ENCODE peak calls at places on chromosome 3, in six cellular contexts. K is heart right ventricle, E is activated B cell treated with CpG ODN at 0.5 μM for 24 hours, U is foreskin fibroblast, T is NB4, V is left ventricle myocardium inferior. Y is an unnamed sample.

GRCh38 chr3:192727032-192727847 is at the start of gene FGF12:
- DNase-seq in K (peak), U (no peak), V (peak), T (no peak), E (no peak), Y (peak)

GRCh38 chr3:117526485-117527079 is 817.0 kb downstream of the TUSC7 start:
- DNase-seq in E (no peak), V (no peak), U (peak), T (peak), K (no peak), Y (peak)

GRCh38 chr3:196624008-196624790 is 15.3 kb upstream of the NRROS start:
- DNase-seq in U (no peak), E (no peak), K (peak), T (peak), V (no peak), Y (no peak)

GRCh38 chr3:101824691-101825090 is 24.6 kb upstream of the NFKBIZ start:
- DNase-seq in K (no peak), T (no peak), U (peak), V (no peak), E (no peak), Y (no peak)

GRCh38 chr3:56998081-56998529 is 62.4 kb upstream of the SPATA12 start:
- DNase-seq in E (no peak), U (no peak), K (no peak), V (no peak), T (no peak), Y (no peak)

GRCh38 chr3:45644063-45644462 is 45.1 kb upstream of the SACM1L start:
- DNase-seq in V (no peak), T (no peak), E (no peak), K (no peak), U (peak), Y (no peak)

GRCh38 chr3:38595393-38595792 is 54.1 kb downstream of the SCN5A start:
- DNase-seq in E (no peak), T (no peak), U (no peak), V (no peak), K (no peak), Y (no peak)

GRCh38 chr3:10580426-10580825 is 75.0 kb upstream of the ATP2B2 start:
- DNase-seq in V (no peak), K (no peak), U (no peak), E (no peak), T (no peak), Y (no peak)

GRCh38 chr3:55203006-55203405 is 275.1 kb upstream of the LRTM1 start:
- DNase-seq in E (no peak), V (no peak), K (no peak), T (no peak), U (no peak), Y (no peak)

GRCh38 chr3:58536501-58537411 is at the start of gene ACOX2:
- DNase-seq in U (peak), T (peak), K (peak), V (peak), E (no peak), Y (no peak)

GRCh38 chr3:149390772-149391212 is 13.3 kb upstream of the TM4SF1 start:
- DNase-seq in V (no peak), K (no peak), E (no peak), T (no peak), U (peak), Y (no peak)

GRCh38 chr3:72429589-72430362 is 418.5 kb downstream of the SHQ1 start:
- DNase-seq in T (no peak), E (no peak), K (no peak), V (no peak), U (no peak), Y (no peak)

GRCh38 chr3:171320721-171321120 is 139.5 kb downstream of the TNIK start:
- DNase-seq in E (no peak), T (peak), V (no peak), U (no peak), K (peak), Y (no peak)

GRCh38 chr3:195226900-195227447 is 44.0 kb downstream of the XXYLT1 start:
- DNase-seq in E (no peak), U (no peak), V (no peak), T (peak), K (no peak), Y (peak)

GRCh38 chr3:114299421-114299820 is 5.6 kb downstream of the TIGIT start:
- DNase-seq in U (peak), T (peak), V (no peak), E (no peak), K (no peak), Y (peak)
- TF ChIP-seq CTCF in U (peak), T (peak), V (peak), E (no peak), K (peak), Y (peak)

GRCh38 chr3:138397983-138398382 is 36.4 kb upstream of the ESYT3 start:
- DNase-seq in V (no peak), K (no peak), E (no peak), T (no peak), U (no peak), Y (no peak)
- TF ChIP-seq CTCF in V (peak), K (peak), E (no peak), T (no peak), U (no peak), Y (peak)

DNA sequence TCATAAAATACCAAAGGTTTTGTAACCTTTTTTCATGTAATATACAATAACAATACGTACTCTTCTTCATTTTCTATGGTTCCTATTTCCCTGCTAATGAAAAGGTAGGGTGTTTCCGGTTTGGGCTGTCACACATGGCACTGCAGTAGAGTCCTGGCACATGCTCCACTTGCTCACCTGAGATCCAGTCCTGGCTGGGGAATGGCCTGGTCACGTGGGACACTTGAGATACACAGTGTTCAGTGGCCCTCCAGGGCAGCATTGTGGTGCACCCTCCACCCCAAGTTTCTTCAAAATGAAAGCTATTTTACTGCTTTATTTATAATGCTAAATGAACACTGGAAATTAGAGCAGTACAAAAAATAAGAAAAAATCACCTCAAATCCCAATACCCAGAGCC is 23.2 kb downstream of the MRPS25 start:
- DNase-seq in U (no peak), T (no peak), K (no peak), E (no peak), V (no peak), Y (no peak)
- TF ChIP-seq CTCF in U (no peak), T (no peak), K (no peak), E (no peak), V (no peak), Y (no peak)

DNA sequence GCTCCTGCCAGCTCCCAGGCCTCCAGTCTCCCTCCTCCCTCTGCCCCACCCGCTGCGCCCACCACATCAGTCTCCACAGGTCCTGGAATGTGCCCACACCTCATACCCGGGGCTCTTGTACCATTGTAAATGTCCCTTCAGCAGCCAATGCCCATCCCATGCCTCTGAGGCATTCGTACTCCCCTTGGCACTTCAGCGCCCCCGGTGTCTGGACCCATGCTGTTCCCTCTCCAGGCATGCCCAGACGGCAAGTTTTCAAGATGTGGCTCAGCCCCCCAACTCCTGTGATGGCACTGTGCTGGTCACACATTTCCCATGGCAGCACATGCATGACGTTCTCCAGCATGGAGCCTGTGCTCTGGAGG is 13.3 kb downstream of the PLXND1 start:
- DNase-seq in U (no peak), V (no peak), T (no peak), E (no peak), K (no peak), Y (no peak)
- TF ChIP-seq CTCF in U (no peak), V (no peak), T (peak), E (no peak), K (no peak), Y (peak)

GRCh38 chr3:120181632-120182031 is 87.4 kb upstream of the GSK3B start:
- DNase-seq in E (no peak), K (no peak), V (no peak), U (no peak), T (peak), Y (no peak)

GRCh38 chr3:120180731-120181412 is 86.6 kb upstream of the GSK3B start:
- DNase-seq in V (no peak), U (no peak), K (no peak), E (no peak), T (no peak), Y (no peak)

GRCh38 chr3:120177907-120178306 is 83.7 kb upstream of the GSK3B start:
- DNase-seq in V (no peak), T (peak), U (no peak), E (no peak), K (no peak), Y (no peak)

GRCh38 chr3:120177151-120177550 is 82.9 kb upstream of the GSK3B start:
- DNase-seq in T (no peak), E (no peak), K (peak), V (peak), U (peak), Y (peak)

GRCh38 chr3:120182613-120183524 is 88.6 kb upstream of the GSK3B start:
- DNase-seq in K (peak), T (peak), U (peak), E (no peak), V (no peak), Y (no peak)
- TF ChIP-seq CTCF in K (peak), T (no peak), U (peak), E (no peak), V (peak), Y (peak)

GRCh38 chr3:183613366-183614293 is 21.8 kb upstream of the KLHL24 start:
- DNase-seq in K (no peak), V (no peak), U (no peak), E (no peak), T (no peak), Y (no peak)

GRCh38 chr3:183619624-183620274 is 15.7 kb upstream of the KLHL24 start:
- DNase-seq in K (no peak), E (no peak), V (no peak), U (no peak), T (no peak), Y (no peak)

GRCh38 chr3:183619020-183619419 is 16.4 kb upstream of the KLHL24 start:
- DNase-seq in T (no peak), V (no peak), U (no peak), E (no peak), K (no peak), Y (no peak)

GRCh38 chr3:183618542-183618941 is 16.9 kb upstream of the KLHL24 start:
- DNase-seq in K (no peak), E (no peak), U (no peak), V (no peak), T (no peak), Y (no peak)
- TF ChIP-seq CTCF in K (no peak), E (no peak), U (no peak), V (no peak), T (no peak), Y (no peak)

DNA sequence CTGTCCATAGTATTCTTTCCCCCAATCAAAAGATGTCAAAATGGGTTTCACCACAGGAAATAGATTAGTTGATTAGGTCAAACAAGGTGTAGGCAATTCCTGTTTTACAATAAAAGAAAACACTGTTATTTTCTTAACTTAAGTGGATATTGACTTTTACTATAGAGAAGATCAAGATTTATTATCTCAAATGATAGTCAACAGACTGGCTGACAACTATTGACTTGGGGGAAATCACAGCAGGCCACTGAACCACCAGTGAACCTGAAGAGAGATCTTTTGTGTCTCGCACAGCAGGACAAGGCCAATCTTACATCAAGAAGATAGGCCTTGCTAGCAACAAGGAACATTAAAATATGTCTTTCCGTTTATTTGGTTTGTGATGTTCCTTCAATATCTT is 1187.6 kb downstream of the SI start:
- DNase-seq in E (no peak), U (no peak), K (no peak), V (no peak), T (no peak), Y (no peak)
- TF ChIP-seq CTCF in E (no peak), U (no peak), K (no peak), V (no peak), T (no peak), Y (no peak)

DNA sequence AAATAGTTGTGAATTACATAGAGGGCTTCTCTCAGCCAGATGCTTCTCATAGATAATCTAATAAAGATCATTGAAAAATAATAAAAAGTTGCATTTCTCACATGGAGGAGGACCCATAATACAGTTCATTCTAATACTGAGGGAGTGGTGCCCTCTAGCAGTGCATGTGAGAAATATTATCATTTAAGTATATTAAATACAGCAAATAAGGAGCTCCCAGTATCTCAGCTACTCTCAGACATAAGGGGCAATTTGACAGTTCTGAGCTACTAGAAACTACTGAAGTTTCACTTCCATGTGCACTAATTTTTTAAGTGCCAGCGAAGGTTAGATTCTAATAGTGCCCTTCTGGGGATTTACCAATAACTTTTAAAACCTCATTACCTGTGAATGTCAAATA is 188.3 kb downstream of the IL5RA start:
- DNase-seq in K (no peak), T (peak), V (no peak), E (no peak), U (no peak), Y (peak)
- TF ChIP-seq CTCF in K (peak), T (peak), V (peak), E (no peak), U (no peak), Y (peak)

GRCh38 chr3:182490601-182491485 is 302.5 kb upstream of the ATP11B start:
- DNase-seq in K (no peak), U (no peak), T (peak), E (no peak), V (no peak), Y (peak)
- TF ChIP-seq CTCF in K (peak), U (no peak), T (peak), E (no peak), V (peak), Y (peak)

DNA sequence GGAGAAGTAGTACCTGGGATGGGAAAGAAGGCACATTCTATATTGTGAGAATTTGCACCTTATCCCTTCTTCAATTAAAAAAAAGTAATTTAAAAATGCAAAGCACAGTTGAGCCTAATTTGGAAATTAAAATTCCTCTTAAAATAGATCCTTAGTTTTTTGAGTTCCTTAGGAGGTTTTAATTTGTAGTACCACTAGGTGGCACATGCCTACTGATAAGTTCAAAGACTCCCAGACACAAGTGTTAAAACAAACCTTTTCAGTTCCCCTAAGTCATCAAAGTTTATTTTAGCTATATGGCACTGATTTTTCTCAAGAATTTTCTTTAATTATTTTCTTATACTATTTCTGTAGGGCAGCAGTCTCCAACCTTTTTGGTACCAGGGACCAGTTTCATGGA is 127.6 kb upstream of the AZI2 start:
- DNase-seq in V (no peak), K (no peak), T (peak), U (peak), E (no peak), Y (no peak)
- TF ChIP-seq CTCF in V (peak), K (peak), T (peak), U (peak), E (no peak), Y (peak)

Y was measured in BE2C.